ENCODE peak calls at places on chromosomes 7 and 10, in seven cellular contexts. D is uterus, Y is heart right ventricle, C is fibroblast of lung, X is PC-9, B is thoracic aorta, N is IMR-90. I is an unnamed sample.

GRCh38 chr7:35624299-35625186 is 70.4 kb downstream of the HERPUD2 start:
- DNase-seq in Y (peak), B (no peak), X (peak), N (peak), C (peak), D (no peak), I (peak)

GRCh38 chr10:69505636-69506318 is 54.5 kb downstream of the TSPAN15 start:
- DNase-seq in N (no peak), C (no peak), Y (no peak), X (no peak), B (no peak), D (peak), I (no peak)

GRCh38 chr10:5818894-5819293 is 5.7 kb upstream of the GDI2 start:
- DNase-seq in B (no peak), C (no peak), N (no peak), D (no peak), X (no peak), Y (no peak), I (no peak)

GRCh38 chr10:101840102-101840684 is 3.4 kb downstream of the KCNIP2 start:
- DNase-seq in C (peak), B (no peak), N (no peak), D (no peak), X (no peak), Y (no peak), I (no peak)

GRCh38 chr10:97298223-97298571 is 5.8 kb upstream of the ARHGAP19 start:
- DNase-seq in D (no peak), Y (no peak), N (no peak), C (no peak), B (no peak), X (no peak), I (no peak)

GRCh38 chr7:114047889-114048288 is 129.1 kb upstream of the PPP1R3A start:
- DNase-seq in B (no peak), N (peak), D (no peak), X (no peak), C (peak), Y (no peak), I (no peak)

GRCh38 chr10:125226823-125227222 is 66.5 kb upstream of the CTBP2 start:
- DNase-seq in N (no peak), C (no peak), Y (no peak), X (no peak), D (no peak), B (no peak), I (no peak)

GRCh38 chr7:6248581-6248980 is 23.8 kb downstream of the CYTH3 start:
- DNase-seq in Y (no peak), N (peak), D (no peak), X (no peak), C (peak), B (no peak), I (no peak)

GRCh38 chr7:101210143-101210542 is 7.2 kb downstream of the PLOD3 start:
- DNase-seq in C (no peak), X (no peak), B (no peak), N (no peak), Y (no peak), D (no peak), I (no peak)
- TF ChIP-seq CTCF in C (no peak), X (no peak), B (no peak), N (no peak), Y (no peak), D (no peak), I (no peak)

GRCh38 chr7:127713006-127713405 is 61.0 kb downstream of the SND1 start:
- DNase-seq in D (no peak), C (no peak), B (no peak), N (no peak), Y (no peak), X (no peak), I (no peak)
- TF ChIP-seq CTCF in D (no peak), C (no peak), B (no peak), N (no peak), Y (no peak), X (no peak), I (no peak)

GRCh38 chr7:83005410-83005809 is 157.3 kb downstream of the PCLO start:
- DNase-seq in D (no peak), N (no peak), B (no peak), Y (no peak), X (no peak), C (peak), I (no peak)
- TF ChIP-seq CTCF in D (no peak), N (no peak), B (no peak), Y (no peak), X (peak), C (no peak), I (peak)

GRCh38 chr10:94225589-94225988 is 137.2 kb downstream of the NOC3L start:
- DNase-seq in C (peak), N (no peak), D (no peak), B (no peak), Y (no peak), X (no peak), I (no peak)
- TF ChIP-seq CTCF in C (peak), N (peak), D (no peak), B (peak), Y (peak), X (peak), I (no peak)

DNA sequence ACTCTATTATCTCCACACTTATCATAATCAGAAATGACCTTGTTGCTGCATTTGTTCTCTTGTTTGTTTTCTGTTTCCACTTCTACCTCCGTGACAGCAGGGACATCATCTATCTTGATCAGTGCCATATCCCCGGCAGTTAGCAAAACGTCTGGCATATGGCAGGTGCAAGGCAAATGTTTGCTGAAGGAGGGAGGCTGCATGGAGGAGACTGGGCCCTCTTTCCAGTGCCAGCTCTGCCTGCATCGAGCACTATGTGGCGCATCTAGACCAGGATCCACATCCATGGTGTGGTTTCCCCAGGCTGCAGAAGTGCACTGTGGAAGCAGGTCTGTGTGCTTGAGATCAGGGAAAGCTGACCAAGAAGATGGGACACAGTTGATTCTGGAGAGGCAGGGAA is 181.2 kb downstream of the KCNMA1 start:
- DNase-seq in B (no peak), X (no peak), D (no peak), Y (no peak), N (peak), C (no peak), I (no peak)
- TF ChIP-seq CTCF in B (no peak), X (no peak), D (no peak), Y (no peak), N (no peak), C (peak), I (no peak)

GRCh38 chr10:62636825-62637248 is 167.7 kb upstream of the ADO start:
- DNase-seq in C (peak), B (no peak), N (peak), D (no peak), X (no peak), Y (no peak), I (no peak)
- TF ChIP-seq CTCF in C (peak), B (no peak), N (peak), D (no peak), X (no peak), Y (peak), I (no peak)

DNA sequence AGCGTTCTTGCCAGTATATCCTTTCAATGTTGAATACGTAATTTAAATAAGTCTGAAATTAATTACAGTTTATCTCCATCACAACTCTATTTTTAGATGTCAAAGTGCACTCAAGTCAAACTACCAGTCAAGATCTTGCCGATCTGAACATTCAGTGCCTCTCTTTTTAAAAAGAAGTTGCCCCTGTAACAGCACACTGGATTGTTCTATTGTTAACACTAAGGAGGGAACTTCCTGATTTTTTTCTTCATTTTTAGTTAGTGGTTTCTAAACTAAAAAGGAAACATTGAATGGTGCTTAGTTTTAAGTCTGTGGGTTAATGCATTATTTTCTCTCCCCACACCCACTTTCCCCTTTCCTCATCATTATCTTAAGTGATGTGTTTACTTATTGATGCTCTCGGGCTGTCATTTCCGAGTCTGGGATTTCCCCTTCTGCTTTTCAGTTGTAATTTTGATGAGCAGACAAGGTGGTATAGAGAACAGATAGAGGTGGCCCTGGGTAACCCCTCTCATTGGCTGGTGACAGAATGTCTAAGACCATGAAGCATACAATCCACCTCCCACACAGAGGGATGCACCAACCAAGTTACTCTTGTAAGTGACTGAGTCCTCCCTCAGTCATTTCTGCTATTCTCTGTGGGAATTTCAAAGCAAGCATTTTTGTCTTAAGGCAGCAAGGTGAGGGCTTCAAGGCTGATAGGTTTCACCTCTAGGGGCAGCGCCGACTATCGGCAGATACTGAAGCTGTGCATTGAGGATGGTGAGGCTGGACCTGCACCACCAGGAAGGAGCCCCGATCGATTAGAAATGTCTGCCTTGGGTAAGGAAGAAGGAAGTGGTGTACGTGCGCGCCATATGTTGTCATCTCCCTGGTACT is 49.4 kb downstream of the CHN2 start:
- DNase-seq in C (no peak), X (no peak), Y (no peak), D (no peak), B (no peak), N (no peak), I (no peak)
- TF ChIP-seq CTCF in C (no peak), X (peak), Y (no peak), D (no peak), B (no peak), N (no peak), I (peak)

DNA sequence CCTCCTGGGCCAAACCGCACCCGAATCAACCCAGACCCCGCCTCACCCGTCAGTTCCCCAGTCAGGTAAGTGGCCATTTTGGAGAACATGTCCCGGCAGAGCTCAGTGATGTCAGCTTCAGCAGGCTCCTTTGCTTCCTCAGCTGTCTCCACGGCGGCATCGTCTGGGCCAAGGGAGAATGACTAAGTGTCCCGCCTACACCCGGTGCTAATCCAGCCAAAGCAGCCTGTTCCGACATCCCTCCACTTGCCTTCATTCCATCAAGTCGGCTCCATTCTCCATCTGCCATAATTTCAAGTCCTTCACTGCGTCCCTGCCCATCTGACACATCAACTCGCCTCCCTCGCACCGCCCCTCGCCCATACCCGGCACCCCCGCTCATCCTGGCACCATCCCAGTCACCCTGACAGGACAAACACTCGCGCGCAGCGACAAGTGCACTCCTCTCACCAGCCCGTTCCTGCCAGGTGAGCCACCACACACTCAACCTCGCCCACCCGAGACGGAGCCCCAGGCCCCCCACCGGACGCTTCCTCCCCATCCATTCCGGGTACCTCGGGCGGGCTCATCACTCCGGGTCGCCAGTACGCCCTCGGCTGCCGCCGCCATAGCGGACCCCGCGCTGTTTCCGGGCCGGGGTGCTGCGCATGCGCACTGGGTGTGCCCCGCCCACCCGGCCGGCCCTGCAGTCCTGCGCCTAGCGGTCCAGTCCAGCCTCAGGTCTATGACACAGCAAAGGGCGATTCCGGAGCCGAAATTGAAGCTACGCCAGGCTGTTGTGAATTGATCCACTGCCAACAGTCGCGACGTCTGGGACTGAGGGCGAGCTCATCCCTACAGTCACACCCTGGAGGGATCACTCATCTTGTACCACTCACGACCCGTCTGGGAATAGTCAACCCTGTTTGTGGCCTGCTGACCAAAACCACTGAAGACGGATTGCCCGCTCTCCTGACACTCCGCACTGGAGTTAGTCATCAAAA is at the start of gene BLOC1S2:
- DNase-seq in X (peak), D (peak), N (peak), Y (peak), C (peak), B (peak), I (peak)
- TF ChIP-seq CTCF in X (no peak), D (no peak), N (no peak), Y (peak), C (no peak), B (no peak), I (no peak)

GRCh38 chr10:80938920-80939319 is 401.2 kb downstream of the SH2D4B start:
- DNase-seq in N (no peak), X (no peak), Y (no peak), C (no peak), D (no peak), B (no peak), I (no peak)
- TF ChIP-seq CTCF in N (no peak), X (no peak), Y (no peak), C (no peak), D (no peak), B (no peak), I (no peak)

I was measured in neural crest cell.